ENCODE peak calls at places on chromosomes 3 and 15, in four cellular contexts. One of them, this sample, is unnamed.

GRCh38 chr3:16790432-16791379 is 94.0 kb upstream of the PLCL2 start:
- DNase-seq in psoas muscle: no peak
- DNase-seq in AG10803: no peak
- DNase-seq in upper lobe of right lung: no peak
- DNase-seq in this sample: no peak

GRCh38 chr3:157166559-157166958 is 6.6 kb upstream of the CCNL1 start:
- DNase-seq in AG10803: no peak
- DNase-seq in upper lobe of right lung: no peak
- DNase-seq in psoas muscle: no peak
- DNase-seq in this sample: no peak

GRCh38 chr15:59165726-59166125 is 40.9 kb upstream of the LDHAL6B start:
- DNase-seq in psoas muscle: no peak
- DNase-seq in upper lobe of right lung: peak
- DNase-seq in AG10803: peak
- DNase-seq in this sample: no peak

GRCh38 chr15:99618941-99619411 is 53.2 kb downstream of the MEF2A start:
- DNase-seq in psoas muscle: no peak
- DNase-seq in upper lobe of right lung: no peak
- DNase-seq in AG10803: peak
- DNase-seq in this sample: no peak

GRCh38 chr3:152899306-152899705 is 64.4 kb downstream of the P2RY1 start:
- DNase-seq in AG10803: no peak
- DNase-seq in upper lobe of right lung: no peak
- DNase-seq in psoas muscle: no peak
- DNase-seq in this sample: no peak

GRCh38 chr3:40725026-40725425 is 200.3 kb downstream of the ZNF621 start:
- DNase-seq in upper lobe of right lung: no peak
- DNase-seq in psoas muscle: no peak
- DNase-seq in AG10803: no peak
- DNase-seq in this sample: no peak

GRCh38 chr3:43185256-43185655 is 79.4 kb upstream of the POMGNT2 start:
- DNase-seq in psoas muscle: no peak
- DNase-seq in AG10803: no peak
- DNase-seq in upper lobe of right lung: no peak
- DNase-seq in this sample: no peak

GRCh38 chr15:68106656-68107055 is 52.5 kb downstream of the PIAS1 start:
- DNase-seq in AG10803: peak
- DNase-seq in psoas muscle: no peak
- DNase-seq in upper lobe of right lung: no peak
- DNase-seq in this sample: no peak

GRCh38 chr3:89373459-89373858 is 266.0 kb downstream of the EPHA3 start:
- DNase-seq in AG10803: no peak
- DNase-seq in psoas muscle: no peak
- DNase-seq in upper lobe of right lung: no peak
- DNase-seq in this sample: no peak

GRCh38 chr15:31297221-31297879 is 29.3 kb upstream of the KLF13 start:
- DNase-seq in upper lobe of right lung: peak
- DNase-seq in psoas muscle: no peak
- DNase-seq in AG10803: no peak
- DNase-seq in this sample: no peak

GRCh38 chr15:27845535-27846369 is 253.4 kb downstream of the OCA2 start:
- DNase-seq in AG10803: no peak
- DNase-seq in upper lobe of right lung: no peak
- DNase-seq in psoas muscle: no peak
- DNase-seq in this sample: no peak

GRCh38 chr15:32802296-32802936 is 84.6 kb downstream of the GREM1 start:
- DNase-seq in upper lobe of right lung: no peak
- DNase-seq in psoas muscle: no peak
- DNase-seq in AG10803: peak
- DNase-seq in this sample: peak

GRCh38 chr3:124766113-124767095 is 36.2 kb downstream of the UMPS start:
- DNase-seq in psoas muscle: no peak
- DNase-seq in AG10803: no peak
- DNase-seq in upper lobe of right lung: no peak
- DNase-seq in this sample: no peak

GRCh38 chr3:47421741-47422649 is 41.2 kb downstream of the PTPN23 start:
- DNase-seq in upper lobe of right lung: peak
- DNase-seq in psoas muscle: peak
- DNase-seq in AG10803: peak
- DNase-seq in this sample: no peak

GRCh38 chr3:185215873-185216586 is 37.8 kb downstream of the EHHADH start:
- DNase-seq in AG10803: peak
- DNase-seq in upper lobe of right lung: no peak
- DNase-seq in psoas muscle: no peak
- DNase-seq in this sample: no peak

GRCh38 chr3:169148448-169149348 is 514.8 kb downstream of the MECOM start:
- DNase-seq in AG10803: no peak
- DNase-seq in psoas muscle: no peak
- DNase-seq in upper lobe of right lung: no peak
- DNase-seq in this sample: no peak
- H3K4me3 ChIP-seq in AG10803: peak
- H3K4me3 ChIP-seq in psoas muscle: peak
- H3K4me3 ChIP-seq in upper lobe of right lung: peak
- H3K4me3 ChIP-seq in this sample: peak

DNA sequence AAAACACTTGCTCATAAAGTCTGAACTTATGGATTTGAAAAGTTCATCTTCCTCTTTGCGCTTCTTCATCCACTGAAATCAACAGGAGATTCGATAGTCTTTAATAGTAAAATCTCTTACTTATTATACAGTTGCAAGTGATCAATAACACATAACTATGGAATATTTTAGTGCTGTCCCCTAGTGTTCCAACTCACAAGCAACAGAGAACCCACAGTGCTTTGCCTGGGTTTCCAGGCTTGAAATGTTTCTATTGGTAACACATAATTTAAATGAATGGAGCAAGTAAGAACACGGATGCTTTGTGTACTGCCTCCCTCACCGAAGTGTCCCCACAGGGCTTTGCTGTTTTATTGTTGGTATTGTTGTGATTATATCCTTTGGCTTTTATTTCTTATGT is 93.5 kb downstream of the WDR72 start:
- DNase-seq in psoas muscle: no peak
- DNase-seq in upper lobe of right lung: no peak
- DNase-seq in AG10803: no peak
- DNase-seq in this sample: no peak
- TF ChIP-seq CTCF in psoas muscle: no peak
- TF ChIP-seq CTCF in upper lobe of right lung: no peak
- TF ChIP-seq CTCF in AG10803: no peak
- TF ChIP-seq CTCF in this sample: no peak

DNA sequence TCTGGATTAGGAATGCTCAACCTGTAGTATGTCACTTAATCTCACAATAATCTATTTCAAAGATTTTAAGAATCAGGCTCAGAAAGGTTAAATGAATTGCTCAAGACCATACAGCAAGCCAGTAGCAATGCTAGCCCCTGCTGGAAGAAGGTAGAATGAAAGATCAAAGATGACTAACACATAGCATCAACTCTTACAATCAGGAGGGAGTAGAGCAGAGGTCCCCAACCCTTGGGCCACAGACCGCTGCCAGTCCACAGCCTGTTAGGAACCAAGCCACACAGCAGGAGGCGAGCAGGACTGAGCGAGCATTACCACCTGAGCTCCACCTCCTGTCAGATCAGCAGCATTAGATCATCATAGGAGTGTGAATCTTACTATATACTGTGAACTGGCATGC is 15.5 kb upstream of the GATM start:
- DNase-seq in psoas muscle: no peak
- DNase-seq in upper lobe of right lung: no peak
- DNase-seq in AG10803: no peak
- DNase-seq in this sample: no peak
- H3K4me3 ChIP-seq in psoas muscle: no peak
- H3K4me3 ChIP-seq in upper lobe of right lung: no peak
- H3K4me3 ChIP-seq in AG10803: no peak
- H3K4me3 ChIP-seq in this sample: no peak

GRCh38 chr15:70182858-70183695 is 85.4 kb upstream of the TLE3 start:
- DNase-seq in upper lobe of right lung: peak
- DNase-seq in psoas muscle: no peak
- DNase-seq in AG10803: no peak
- DNase-seq in this sample: no peak
- TF ChIP-seq CTCF in upper lobe of right lung: no peak
- TF ChIP-seq CTCF in psoas muscle: no peak
- TF ChIP-seq CTCF in AG10803: no peak
- TF ChIP-seq CTCF in this sample: no peak

This sample was measured in BJ.